ENCODE peak calls at places on chromosome 7, in four cellular contexts. U is Caco-2, B is choroid plexus epithelial cell, X is DND-41. L is an unnamed sample.

GRCh38 chr7:45988405-45989057 is 67.5 kb upstream of the IGFBP3 start:
- DNase-seq in X (no peak), U (no peak), B (no peak), L (no peak)

GRCh38 chr7:132351858-132352539 is 224.3 kb downstream of the PLXNA4 start:
- DNase-seq in X (no peak), U (no peak), B (no peak), L (no peak)

GRCh38 chr7:130441408-130441854 is 615 bp upstream of the CEP41 start:
- DNase-seq in B (peak), X (no peak), U (no peak), L (no peak)

GRCh38 chr7:134755422-134756022 is 23.9 kb upstream of the CALD1 start:
- DNase-seq in B (peak), U (peak), X (peak), L (no peak)

GRCh38 chr7:33024189-33024757 is 38.3 kb downstream of the NT5C3A start:
- DNase-seq in B (no peak), X (no peak), U (no peak), L (no peak)

GRCh38 chr7:117238472-117238871 is 84.4 kb downstream of the WNT2 start:
- DNase-seq in U (no peak), X (no peak), B (no peak), L (no peak)

GRCh38 chr7:115217373-115217772 is 295.5 kb downstream of the MDFIC start:
- DNase-seq in B (peak), U (no peak), X (no peak), L (no peak)

GRCh38 chr7:44145419-44145968 is 4.4 kb upstream of the MYL7 start:
- DNase-seq in X (no peak), U (peak), B (peak), L (no peak)

GRCh38 chr7:35513828-35514227 is 181.1 kb downstream of the HERPUD2 start:
- DNase-seq in U (no peak), B (no peak), X (no peak), L (no peak)

GRCh38 chr7:134212576-134213546 is 85.7 kb downstream of the LRGUK start:
- DNase-seq in U (no peak), B (peak), X (no peak), L (no peak)

GRCh38 chr7:5429857-5430611 is 6.4 kb upstream of the TNRC18 start:
- DNase-seq in B (peak), X (no peak), U (peak), L (no peak)

GRCh38 chr7:55160539-55160938 is 141.7 kb downstream of the EGFR start:
- DNase-seq in X (no peak), U (no peak), B (peak), L (no peak)

GRCh38 chr7:111903797-111904196 is 302.4 kb downstream of the DOCK4 start:
- DNase-seq in X (no peak), B (no peak), U (no peak), L (no peak)

GRCh38 chr7:134823400-134823799 is 44.0 kb downstream of the CALD1 start:
- DNase-seq in U (no peak), B (peak), X (no peak), L (no peak)

GRCh38 chr7:68865351-68865885 is 732.9 kb upstream of the AUTS2 start:
- DNase-seq in X (no peak), U (no peak), B (peak), L (no peak)

GRCh38 chr7:49776994-49777393 is 3.6 kb downstream of the VWC2 start:
- DNase-seq in U (no peak), X (no peak), B (no peak), L (no peak)
- TF ChIP-seq CTCF in U (no peak), X (peak), B (no peak), L (no peak)

DNA sequence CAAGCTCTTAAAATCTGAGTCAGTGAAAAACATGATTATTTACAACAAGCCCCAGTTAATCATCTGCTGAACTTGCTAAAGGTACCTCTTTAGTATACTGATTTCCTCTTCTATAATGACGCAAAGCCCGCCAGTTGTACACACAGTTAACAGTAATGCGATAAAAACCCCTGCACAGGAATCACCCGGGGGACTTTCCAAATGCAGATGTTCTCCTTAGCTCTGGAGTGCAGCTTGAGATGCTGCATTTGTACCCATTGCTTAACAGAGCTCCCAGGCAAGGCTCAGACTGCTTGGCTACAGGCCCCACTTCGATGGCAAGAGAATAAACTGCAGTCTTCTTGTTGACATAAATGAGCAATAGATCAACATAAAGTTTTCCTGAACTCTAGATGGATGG is 279.6 kb upstream of the HGF start:
- DNase-seq in B (peak), U (no peak), X (no peak), L (no peak)
- H3K4me3 ChIP-seq in B (no peak), U (no peak), X (no peak), L (no peak)

DNA sequence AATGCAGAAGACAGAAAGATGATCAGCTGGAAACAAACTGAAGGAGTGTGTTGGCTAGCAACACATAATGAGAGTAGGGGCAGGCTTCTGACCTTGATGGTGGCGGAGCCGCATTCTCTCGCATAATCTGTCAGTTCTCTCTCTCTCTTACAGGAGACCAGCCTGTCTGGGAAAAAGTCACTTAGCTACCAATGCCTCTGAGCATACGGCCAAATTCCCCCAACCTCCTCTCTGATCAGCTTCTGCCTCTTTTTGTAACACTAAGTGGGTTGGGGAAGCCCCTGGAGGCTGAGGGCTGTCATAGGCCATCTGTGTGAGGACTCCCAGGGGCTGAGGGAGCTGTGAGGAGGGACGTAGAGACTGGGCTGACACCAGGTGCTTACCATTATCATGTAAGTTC is 104.6 kb downstream of the HIPK2 start:
- DNase-seq in U (no peak), B (peak), X (no peak), L (no peak)
- TF ChIP-seq CTCF in U (no peak), B (no peak), X (no peak), L (no peak)

DNA sequence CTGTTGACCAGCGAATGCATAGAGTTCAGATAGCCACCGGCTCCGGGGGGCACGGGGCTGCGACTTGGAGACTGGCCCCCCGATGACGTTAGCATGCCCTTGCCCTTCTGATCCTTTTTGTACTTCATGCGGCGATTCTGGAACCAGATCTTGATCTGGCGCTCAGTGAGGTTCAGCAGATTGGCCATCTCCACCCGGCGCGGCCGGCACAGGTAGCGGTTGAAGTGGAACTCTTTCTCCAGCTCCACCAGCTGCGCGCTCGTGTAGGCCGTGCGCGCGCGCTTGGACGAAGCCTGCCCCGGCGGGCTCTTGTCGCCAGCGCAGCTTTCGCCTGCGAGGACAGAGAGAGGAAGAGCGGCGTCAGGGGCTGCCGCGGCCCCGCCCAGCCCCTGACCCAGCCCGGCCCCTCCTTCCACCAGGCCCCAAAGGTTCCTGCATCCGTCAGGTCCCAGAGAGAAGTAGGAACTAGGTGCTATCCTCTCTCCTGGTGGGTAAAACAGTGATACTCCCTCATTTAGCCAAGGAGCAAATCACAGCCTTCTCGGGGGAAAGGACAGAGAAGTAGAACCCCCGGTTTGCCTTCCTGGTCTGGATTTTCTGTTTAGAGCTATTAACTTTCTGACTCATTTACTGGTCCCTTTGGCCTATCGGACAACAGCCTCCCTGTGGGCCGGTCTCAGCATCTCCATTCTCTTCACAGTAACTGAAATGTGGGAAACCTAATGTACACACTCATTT is 6.1 kb upstream of the HOXA2 start:
- DNase-seq in U (no peak), B (no peak), X (no peak), L (no peak)
- H3K4me3 ChIP-seq in U (no peak), B (no peak), X (no peak), L (peak)

DNA sequence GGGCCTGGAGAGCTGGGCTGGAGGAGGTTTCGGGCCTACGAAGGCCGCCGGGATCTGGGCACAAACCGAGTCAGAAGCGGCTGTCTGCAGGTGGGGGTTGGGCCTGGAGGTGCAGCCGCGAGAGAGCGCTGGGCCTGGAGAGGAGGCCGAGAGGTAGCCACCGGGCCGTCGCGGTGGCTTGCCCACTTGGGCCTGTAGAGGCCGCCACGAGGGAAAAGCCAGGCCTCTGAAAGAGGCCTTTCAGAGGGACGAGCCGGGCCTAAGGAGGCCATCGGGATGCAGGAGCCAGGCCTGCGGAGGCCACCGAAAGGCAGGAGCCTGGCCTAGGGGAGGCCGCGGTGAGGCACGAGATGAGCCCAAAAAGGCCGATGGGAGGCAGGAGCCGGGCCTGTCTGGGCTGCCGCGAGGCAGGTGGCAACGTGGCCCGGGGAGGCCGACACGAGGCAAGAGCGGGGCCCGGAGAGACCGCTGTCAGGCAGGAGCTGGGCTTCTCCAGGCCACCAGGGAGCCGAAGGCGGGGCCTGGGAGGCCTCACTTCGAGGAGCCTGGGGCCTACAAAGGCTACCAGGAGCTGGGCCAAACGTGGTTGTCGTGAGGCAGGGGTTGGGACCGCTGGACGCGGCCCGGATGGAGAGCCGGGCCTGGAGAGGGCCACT is 25.6 kb downstream of the MDH2 start:
- DNase-seq in X (no peak), B (no peak), U (no peak), L (no peak)
- TF ChIP-seq CTCF in X (no peak), B (no peak), U (no peak), L (no peak)

GRCh38 chr7:79291498-79291865 is 162.0 kb downstream of the MAGI2 start:
- DNase-seq in B (no peak), X (no peak), U (no peak), L (no peak)

GRCh38 chr7:79296553-79297320 is 156.7 kb downstream of the MAGI2 start:
- DNase-seq in X (no peak), B (no peak), U (no peak), L (no peak)

GRCh38 chr7:79290841-79291497 is 162.5 kb downstream of the MAGI2 start:
- DNase-seq in U (no peak), X (no peak), B (no peak), L (no peak)

GRCh38 chr7:79292834-79293233 is 160.6 kb downstream of the MAGI2 start:
- DNase-seq in B (peak), X (no peak), U (no peak), L (no peak)

GRCh38 chr7:79293655-79294142 is 159.8 kb downstream of the MAGI2 start:
- DNase-seq in B (peak), X (no peak), U (peak), L (no peak)
- H3K4me3 ChIP-seq in B (no peak), X (no peak), U (no peak), L (no peak)

GRCh38 chr7:124667754-124668153 is 97.8 kb downstream of the GPR37 start:
- DNase-seq in X (no peak), U (no peak), B (no peak), L (no peak)

GRCh38 chr7:124667312-124667711 is 98.3 kb downstream of the GPR37 start:
- DNase-seq in X (no peak), U (no peak), B (no peak), L (no peak)

GRCh38 chr7:124662372-124662771 is 103.2 kb downstream of the GPR37 start:
- DNase-seq in B (no peak), X (no peak), U (no peak), L (no peak)

GRCh38 chr7:124662937-124663336 is 102.7 kb downstream of the GPR37 start:
- DNase-seq in U (no peak), X (no peak), B (no peak), L (no peak)
- TF ChIP-seq CTCF in U (no peak), X (no peak), B (peak), L (no peak)

GRCh38 chr7:18386590-18386989 is 109.0 kb upstream of the HDAC9 start:
- DNase-seq in X (no peak), U (no peak), B (no peak), L (no peak)

GRCh38 chr7:18378989-18379605 is 116.5 kb upstream of the HDAC9 start:
- DNase-seq in U (no peak), X (no peak), B (no peak), L (no peak)

GRCh38 chr7:18387191-18387720 is 108.3 kb upstream of the HDAC9 start:
- DNase-seq in X (no peak), U (no peak), B (no peak), L (no peak)

GRCh38 chr7:18390523-18390907 is 105.0 kb upstream of the HDAC9 start:
- DNase-seq in B (no peak), U (no peak), X (no peak), L (no peak)

DNA sequence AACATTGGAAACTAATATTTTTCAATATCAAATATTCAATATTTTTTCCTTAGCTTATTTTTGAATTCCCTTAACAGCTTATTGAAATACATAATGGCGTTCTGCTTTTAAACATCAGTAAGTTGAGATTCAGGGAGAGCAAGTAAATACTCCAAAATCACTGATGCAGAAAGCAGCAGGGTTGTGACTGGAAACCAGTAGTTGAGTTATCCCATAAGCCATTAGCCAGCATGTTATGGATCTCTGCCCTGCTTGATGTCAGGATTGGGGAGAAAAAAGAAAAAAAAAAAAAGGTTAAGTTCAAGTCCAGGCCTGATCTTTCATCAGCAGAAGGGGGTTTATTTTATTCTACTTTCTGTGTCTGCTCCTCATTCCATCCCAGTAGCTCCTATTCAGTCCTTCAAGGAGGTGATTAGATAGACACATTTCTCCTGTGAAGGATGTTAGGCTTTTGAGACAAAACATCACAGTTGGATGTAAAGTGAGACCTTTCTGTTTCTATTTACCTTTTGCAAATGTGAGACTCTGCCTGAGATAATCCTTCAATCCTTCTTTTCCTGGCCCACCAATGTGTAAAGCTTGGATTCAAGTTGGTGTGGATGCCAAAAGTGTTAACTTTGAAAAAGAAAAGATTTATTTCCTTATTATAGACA is 110.9 kb upstream of the HDAC9 start:
- DNase-seq in B (no peak), X (no peak), U (no peak), L (no peak)
- H3K4me3 ChIP-seq in B (no peak), X (no peak), U (no peak), L (no peak)

GRCh38 chr7:47931005-47931787 is 17.1 kb downstream of the PKD1L1 start:
- DNase-seq in U (no peak), X (no peak), B (no peak), L (no peak)
- TF ChIP-seq CTCF in U (no peak), X (no peak), B (no peak), L (no peak)

GRCh38 chr7:75968012-75968411 is 26.4 kb downstream of the TMEM120A start:
- DNase-seq in U (no peak), B (no peak), X (no peak), L (no peak)

GRCh38 chr7:75967055-75967454 is 27.3 kb downstream of the TMEM120A start:
- DNase-seq in X (no peak), B (no peak), U (no peak), L (no peak)

GRCh38 chr7:75967573-75967997 is 26.8 kb downstream of the TMEM120A start:
- DNase-seq in B (no peak), X (no peak), U (no peak), L (no peak)

GRCh38 chr7:75965617-75966016 is 28.8 kb downstream of the TMEM120A start:
- DNase-seq in B (no peak), U (no peak), X (no peak), L (no peak)

GRCh38 chr7:75966209-75966961 is 28.0 kb downstream of the TMEM120A start:
- DNase-seq in U (no peak), X (no peak), B (no peak), L (no peak)
- H3K4me3 ChIP-seq in U (no peak), X (no peak), B (no peak), L (no peak)